ENCODE peak calls at places on chromosomes 6 and 20, in five cellular contexts. C is fibroblast of mammary gland, Y is PC-3, G is HFF-Myc, I is GM12864. J is an unnamed sample.

GRCh38 chr6:160882019-160882418 is 109.5 kb upstream of the MAP3K4 start:
- DNase-seq in G (no peak), C (no peak), I (no peak), Y (no peak), J (no peak)

GRCh38 chr6:22026160-22026678 is 270.6 kb downstream of the PRL start:
- DNase-seq in I (no peak), Y (no peak), C (no peak), G (no peak), J (no peak)

GRCh38 chr6:70997379-70997778 is 40.5 kb upstream of the B3GAT2 start:
- DNase-seq in C (no peak), I (no peak), G (no peak), Y (no peak), J (no peak)

GRCh38 chr6:23170044-23170443 is 600.7 kb downstream of the HDGFL1 start:
- DNase-seq in G (no peak), I (no peak), Y (no peak), C (no peak), J (no peak)

GRCh38 chr6:106510090-106510970 is 119.0 kb downstream of the RTN4IP1 start:
- DNase-seq in G (no peak), C (peak), Y (peak), I (peak), J (peak)

GRCh38 chr6:119174879-119175817 is 96.7 kb upstream of the FAM184A start:
- DNase-seq in G (no peak), Y (no peak), I (no peak), C (no peak), J (no peak)

GRCh38 chr6:80472276-80472675 is 365.8 kb downstream of the BCKDHB start:
- DNase-seq in Y (no peak), G (no peak), C (peak), I (no peak), J (no peak)

GRCh38 chr6:107819976-107820551 is 4.0 kb downstream of the SCML4 start:
- DNase-seq in G (no peak), Y (no peak), C (no peak), I (no peak), J (no peak)

GRCh38 chr6:149749594-149750135 is at the start of gene PCMT1:
- DNase-seq in I (peak), G (peak), C (peak), Y (peak), J (peak)

GRCh38 chr20:32971703-32972161 is 32.5 kb downstream of the SUN5 start:
- DNase-seq in Y (no peak), G (no peak), I (no peak), C (no peak), J (peak)

GRCh38 chr20:53789913-53790675 is 196.5 kb upstream of the ZNF217 start:
- DNase-seq in Y (no peak), G (no peak), C (no peak), I (no peak), J (no peak)

GRCh38 chr6:3603443-3604130 is 146.7 kb upstream of the SLC22A23 start:
- DNase-seq in G (no peak), Y (peak), I (no peak), C (no peak), J (no peak)

GRCh38 chr20:47502271-47502730 is 614 bp downstream of the NCOA3 start:
- DNase-seq in C (no peak), I (no peak), G (no peak), Y (no peak), J (peak)

GRCh38 chr20:48816282-48816860 is 11.4 kb downstream of the PREX1 start:
- DNase-seq in Y (no peak), C (no peak), G (no peak), I (no peak), J (no peak)

GRCh38 chr6:144190593-144190992 is 40.3 kb downstream of the STX11 start:
- DNase-seq in I (no peak), G (peak), C (peak), Y (peak), J (no peak)

GRCh38 chr6:42710316-42710715 is 12.1 kb downstream of the PRPH2 start:
- DNase-seq in G (no peak), Y (no peak), C (no peak), I (no peak), J (no peak)

GRCh38 chr6:170076466-170077165 is 214.3 kb downstream of the DLL1 start:
- DNase-seq in G (no peak), I (no peak), C (no peak), Y (no peak), J (no peak)

GRCh38 chr6:47360388-47360787 is 50.7 kb upstream of the TNFRSF21 start:
- DNase-seq in C (no peak), G (no peak), Y (no peak), I (no peak), J (peak)

GRCh38 chr20:63074631-63075030 is 67.9 kb upstream of the BHLHE23 start:
- DNase-seq in C (no peak), G (no peak), I (no peak), Y (no peak), J (no peak)

GRCh38 chr20:57400821-57401564 is 9.8 kb downstream of the RBM38 start:
- DNase-seq in C (no peak), G (no peak), I (no peak), Y (no peak), J (peak)

GRCh38 chr6:156557269-156557885 is 219.8 kb upstream of the ARID1B start:
- DNase-seq in C (no peak), Y (peak), G (no peak), I (no peak), J (no peak)

DNA sequence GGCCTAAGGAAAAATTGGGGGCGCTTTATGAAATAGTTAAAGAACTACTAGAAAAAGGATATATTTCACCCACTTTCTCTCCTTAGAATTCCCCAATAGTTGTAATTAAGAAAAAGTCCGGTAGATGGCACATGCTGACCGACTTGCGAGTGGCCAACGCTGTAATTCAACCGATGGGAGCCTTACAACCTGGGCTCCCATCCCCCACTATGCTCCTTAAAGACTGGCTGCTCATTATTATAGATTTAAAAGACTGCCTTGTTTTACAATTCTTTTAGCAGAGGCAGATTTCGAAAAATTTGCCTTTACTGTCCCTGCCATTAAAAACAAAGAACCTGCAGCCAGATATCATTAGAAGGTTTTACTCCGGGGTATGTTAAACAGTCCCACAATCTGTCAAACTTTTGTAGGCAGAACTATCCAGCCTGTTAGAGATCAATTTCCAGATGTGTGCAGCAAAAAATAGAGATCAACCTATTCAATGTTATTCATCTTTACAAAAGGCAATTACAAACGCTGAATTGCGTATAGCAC is 58.5 kb upstream of the PRSS16 start:
- DNase-seq in I (peak), G (peak), Y (peak), C (peak), J (peak)
- TF ChIP-seq CTCF in I (peak), G (peak), Y (peak), C (peak), J (peak)

GRCh38 chr6:33324139-33324538 is 6.6 kb upstream of the ZBTB22 start:
- DNase-seq in G (no peak), C (no peak), I (no peak), Y (no peak), J (peak)
- H3K4me3 ChIP-seq in G (peak), C (no peak), I (peak), Y (peak), J (peak)

DNA sequence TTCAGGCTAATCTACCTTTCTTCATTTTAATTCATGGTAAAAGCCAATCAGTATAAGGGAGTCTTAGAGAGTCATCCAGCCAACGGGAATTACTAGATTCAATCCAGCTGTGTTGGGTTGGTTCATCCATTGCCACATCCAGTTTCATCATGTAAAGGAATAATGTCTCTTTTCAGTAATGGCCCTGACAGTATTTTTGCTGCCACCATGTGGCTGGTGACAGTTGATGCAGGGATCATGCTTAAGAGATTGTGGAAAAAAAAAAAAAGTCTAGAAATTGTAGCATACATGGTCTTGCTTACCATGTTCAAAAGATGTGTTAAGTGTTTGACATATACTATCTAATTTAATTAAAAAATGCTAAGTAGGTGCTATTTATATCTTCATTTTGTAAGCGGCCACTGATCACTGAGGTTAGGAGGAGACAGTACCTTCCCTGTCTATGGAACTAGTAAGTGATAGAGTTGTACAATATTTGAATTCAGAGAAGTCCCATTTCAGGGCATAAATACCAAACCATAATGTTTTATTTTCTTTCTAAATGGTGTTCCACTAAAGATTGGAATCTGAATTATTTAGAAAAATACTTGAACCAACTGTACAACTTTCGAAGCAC is 135.9 kb downstream of the KHDRBS2 start:
- DNase-seq in Y (peak), I (peak), G (peak), C (peak), J (peak)
- TF ChIP-seq CTCF in Y (peak), I (peak), G (peak), C (peak), J (peak)

GRCh38 chr20:41247523-41248370 is 69.8 kb downstream of the ZHX3 start:
- DNase-seq in Y (no peak), I (no peak), C (no peak), G (no peak), J (no peak)
- H3K4me3 ChIP-seq in Y (no peak), I (no peak), C (no peak), G (no peak), J (no peak)

GRCh38 chr20:17650816-17651760 is 31.0 kb downstream of the RRBP1 start:
- DNase-seq in Y (peak), G (no peak), C (peak), I (no peak), J (no peak)

GRCh38 chr20:17653835-17654648 is 28.0 kb downstream of the RRBP1 start:
- DNase-seq in C (no peak), I (no peak), G (no peak), Y (no peak), J (no peak)

GRCh38 chr20:17652411-17652810 is 29.6 kb downstream of the RRBP1 start:
- DNase-seq in C (no peak), I (no peak), G (no peak), Y (no peak), J (no peak)

GRCh38 chr20:17650301-17650761 is 31.7 kb downstream of the RRBP1 start:
- DNase-seq in I (no peak), G (no peak), C (no peak), Y (no peak), J (no peak)

GRCh38 chr20:17651761-17652388 is 30.2 kb downstream of the RRBP1 start:
- DNase-seq in G (no peak), I (no peak), C (no peak), Y (peak), J (peak)
- TF ChIP-seq CTCF in G (no peak), I (no peak), C (no peak), Y (peak), J (no peak)

DNA sequence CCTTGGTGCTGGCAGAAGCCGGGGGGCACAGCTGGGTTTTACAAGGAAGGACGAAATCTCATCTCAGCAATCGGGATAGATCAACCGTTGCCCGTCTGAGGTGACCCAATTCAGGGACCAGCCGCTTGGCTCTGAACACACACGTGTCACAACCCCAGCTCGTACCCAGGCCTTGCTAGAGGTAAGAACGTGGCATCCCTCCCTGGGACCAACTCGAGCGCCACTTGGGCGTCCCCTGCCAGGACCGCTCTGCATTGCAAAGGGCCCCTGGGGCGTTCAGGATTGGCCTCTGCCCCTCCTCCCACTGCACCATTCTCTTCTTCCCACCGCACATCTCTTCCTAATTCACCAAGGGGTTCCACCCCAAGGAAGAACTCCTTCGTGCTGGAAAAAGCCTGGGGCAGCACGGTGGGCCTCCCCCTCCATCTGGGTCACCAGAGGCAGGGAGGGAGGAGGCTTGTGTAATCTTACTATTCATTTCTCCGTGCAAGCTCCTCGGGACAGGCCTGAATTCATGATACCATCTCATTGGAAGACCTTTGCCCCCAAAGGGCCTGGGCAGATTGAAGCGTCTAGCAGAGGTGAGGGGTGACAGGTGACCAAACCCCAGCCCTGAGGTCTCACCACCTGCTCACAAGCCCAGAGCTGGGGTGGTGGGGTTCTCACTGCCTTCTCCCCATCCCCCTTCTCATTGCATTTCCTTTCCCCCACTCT is 136.8 kb downstream of the LY86 start:
- DNase-seq in C (no peak), G (no peak), I (no peak), Y (no peak), J (no peak)
- H3K4me3 ChIP-seq in C (peak), G (peak), I (no peak), Y (peak), J (no peak)

DNA sequence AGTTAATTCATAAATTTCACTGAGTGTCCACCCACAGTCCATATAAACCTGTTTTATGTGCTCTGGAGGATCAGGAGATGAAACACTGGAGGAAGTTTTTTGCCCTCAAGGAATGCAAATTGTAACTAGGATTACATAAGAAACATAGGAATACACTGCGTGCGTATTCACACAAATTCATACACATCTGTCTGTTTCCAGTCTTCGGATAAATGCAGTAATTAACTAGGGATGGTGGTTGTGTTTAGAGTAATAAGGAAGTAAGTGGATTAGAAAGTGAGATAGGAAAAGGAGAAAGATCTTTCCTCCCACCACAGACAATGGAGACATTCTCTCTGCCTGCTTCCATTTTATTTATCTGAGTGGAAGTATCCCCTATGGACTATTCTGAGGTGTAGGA is 35.7 kb upstream of the POPDC3 start:
- DNase-seq in C (no peak), G (no peak), I (no peak), Y (no peak), J (no peak)
- TF ChIP-seq CTCF in C (no peak), G (no peak), I (no peak), Y (no peak), J (no peak)

GRCh38 chr6:53796791-53797190 is 2.0 kb downstream of the LRRC1 start:
- DNase-seq in Y (peak), G (no peak), I (no peak), C (no peak), J (no peak)
- H3K4me3 ChIP-seq in Y (peak), G (peak), I (no peak), C (no peak), J (no peak)

DNA sequence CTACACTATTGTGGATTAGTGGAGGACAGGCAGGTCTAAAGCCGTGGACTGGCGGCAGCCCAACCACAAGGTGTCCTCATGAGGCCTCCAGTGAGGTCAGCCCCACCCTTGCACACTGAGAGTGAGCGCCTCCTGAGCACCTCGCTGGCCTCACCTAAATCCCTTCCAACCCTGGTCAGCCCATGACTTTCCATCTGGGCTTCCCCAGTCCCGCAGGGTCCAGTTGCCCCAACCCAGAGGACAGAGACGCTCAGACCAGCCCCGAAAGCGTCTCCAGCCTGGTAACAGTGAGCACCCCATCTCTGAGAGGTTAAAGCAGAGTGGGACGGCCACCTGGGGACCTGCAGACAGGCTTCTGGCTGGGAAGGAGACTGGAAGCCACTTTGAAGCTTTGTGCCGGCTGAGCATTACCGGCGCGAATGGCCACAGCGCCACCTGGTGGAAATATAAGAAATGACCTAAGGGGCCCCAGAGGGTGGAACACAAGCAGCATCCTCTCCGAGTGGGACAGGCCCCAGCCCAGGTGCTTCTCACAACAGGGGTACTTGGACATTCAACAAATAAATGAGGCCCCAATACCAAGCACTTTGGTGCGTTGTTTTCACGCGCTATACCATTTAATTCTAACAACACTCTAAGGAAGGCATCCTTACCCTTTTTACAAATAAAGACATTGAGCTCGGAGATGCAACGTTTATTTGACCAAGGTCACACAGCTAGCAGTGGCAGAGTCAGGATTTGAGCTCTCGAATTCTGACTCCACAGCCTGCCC is 65.7 kb upstream of the TOP1 start:
- DNase-seq in I (no peak), Y (peak), G (no peak), C (peak), J (peak)
- TF ChIP-seq CTCF in I (peak), Y (peak), G (peak), C (peak), J (peak)

J was measured in GM12865.